ENCODE peak calls at places on chromosomes 4 and X, in five cellular contexts. P, W, J, F and K are unnamed samples. For H3K27me3, the result is how much of the 10 kb centered on the place peaks cover.

GRCh38 chrX:104564335-104564734 is 1.7 kb upstream of the IL1RAPL2 start:
- DNase-seq in W (no peak), P (no peak), F (no peak), J (no peak), K (no peak)

GRCh38 chrX:8820910-8821527 is 19.8 kb upstream of the FAM9A start:
- DNase-seq in W (no peak), F (no peak), J (peak), P (peak), K (no peak)

GRCh38 chr4:180391613-180392012 is 1851.6 kb upstream of the TENM3 start:
- DNase-seq in F (no peak), W (no peak), J (no peak), P (no peak), K (no peak)

GRCh38 chr4:152456609-152457008 is 79.3 kb downstream of the FBXW7 start:
- DNase-seq in P (peak), J (no peak), F (no peak), W (no peak), K (no peak)

GRCh38 chr4:52883707-52884669 is 21.9 kb downstream of the RASL11B start:
- DNase-seq in J (no peak), P (peak), W (no peak), F (no peak), K (no peak)

GRCh38 chr4:7924570-7924969 is 15.1 kb downstream of the AFAP1 start:
- DNase-seq in W (no peak), F (no peak), J (no peak), P (no peak), K (no peak)

GRCh38 chr4:107906458-107907100 is 24.8 kb upstream of the CYP2U1 start:
- DNase-seq in F (no peak), W (no peak), J (no peak), P (no peak), K (no peak)

GRCh38 chr4:52813546-52813945 is 48.6 kb upstream of the RASL11B start:
- DNase-seq in J (peak), F (no peak), W (no peak), P (no peak), K (no peak)

GRCh38 chr4:2962099-2962455 is 1.1 kb downstream of the NOP14 start:
- DNase-seq in F (no peak), W (peak), J (no peak), P (no peak), K (no peak)

GRCh38 chrX:114344756-114345155 is 239.1 kb upstream of the HTR2C start:
- DNase-seq in P (peak), W (peak), J (peak), F (no peak), K (no peak)

GRCh38 chrX:70174754-70175153 is 2.5 kb upstream of the DGAT2L6 start:
- DNase-seq in J (peak), W (peak), F (no peak), P (peak), K (no peak)

GRCh38 chrX:49041683-49042529 is 1.3 kb downstream of the TFE3 start:
- DNase-seq in J (peak), F (no peak), W (peak), P (peak), K (no peak)

GRCh38 chr4:42397256-42397634 is at the start of gene SHISA3:
- DNase-seq in W (peak), F (no peak), P (peak), J (peak), K (no peak)

GRCh38 chr4:24210332-24210902 is 320.6 kb upstream of the PPARGC1A start:
- DNase-seq in W (no peak), P (no peak), J (peak), F (no peak), K (no peak)

GRCh38 chr4:18213576-18214198 is 192.1 kb upstream of the LCORL start:
- DNase-seq in W (no peak), F (no peak), J (no peak), P (no peak), K (no peak)

GRCh38 chr4:48752256-48752655 is 27.8 kb downstream of the FRYL start:
- DNase-seq in W (peak), F (no peak), P (no peak), J (no peak), K (no peak)

GRCh38 chr4:125315571-125316390 is 1.0 kb downstream of the FAT4 start:
- DNase-seq in P (peak), W (peak), J (peak), F (peak), K (no peak)

GRCh38 chr4:125314676-125315570 is at the start of gene FAT4:
- DNase-seq in W (peak), P (peak), F (peak), J (peak), K (no peak)

GRCh38 chr4:125316391-125316780 is 1.6 kb downstream of the FAT4 start:
- DNase-seq in F (no peak), J (no peak), P (peak), W (no peak), K (no peak)

GRCh38 chr4:125317526-125317880 is 2.7 kb downstream of the FAT4 start:
- DNase-seq in P (no peak), W (no peak), F (no peak), J (peak), K (no peak)

GRCh38 chr4:125316781-125317525 is 2.2 kb downstream of the FAT4 start:
- DNase-seq in F (no peak), W (peak), P (no peak), J (peak), K (no peak)
- H3K27ac ChIP-seq in F (peak), W (no peak), P (no peak), J (peak), K (no peak)

DNA sequence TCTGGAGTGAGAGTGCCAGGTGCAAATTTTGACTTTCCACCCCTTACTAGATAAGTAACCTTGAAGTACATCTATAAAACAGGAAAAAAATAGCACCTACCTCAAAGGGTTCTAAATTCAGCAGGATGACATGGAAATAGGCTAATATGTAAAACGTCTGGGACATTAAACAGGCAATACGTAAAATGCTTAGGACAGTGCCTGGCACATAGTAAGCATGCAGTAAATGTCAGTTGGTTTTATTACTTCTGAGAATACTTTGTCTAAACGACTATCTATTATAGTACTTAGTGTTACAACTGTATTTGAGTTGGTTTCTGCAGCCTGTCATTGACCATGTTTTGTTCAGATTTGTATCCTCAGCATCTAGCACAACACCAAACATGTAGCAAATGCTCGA is 70.8 kb downstream of the ARX start:
- DNase-seq in F (no peak), W (no peak), P (no peak), J (no peak), K (no peak)
- H3K27me3 ChIP-seq in F (under half), W (under half), P (under half), J (under half), K (under half)

GRCh38 chr4:110085131-110085530 is 113.3 kb downstream of the ELOVL6 start:
- DNase-seq in J (peak), F (no peak), W (peak), P (peak), K (peak)

GRCh38 chr4:110084154-110084553 is 114.3 kb downstream of the ELOVL6 start:
- DNase-seq in F (no peak), W (no peak), P (no peak), J (no peak), K (no peak)

GRCh38 chr4:110091426-110091825 is 107.0 kb downstream of the ELOVL6 start:
- DNase-seq in F (no peak), P (peak), W (peak), J (peak), K (no peak)

GRCh38 chr4:110088670-110089069 is 109.7 kb downstream of the ELOVL6 start:
- DNase-seq in P (peak), J (peak), F (no peak), W (no peak), K (no peak)

GRCh38 chr4:110087116-110087708 is 111.2 kb downstream of the ELOVL6 start:
- DNase-seq in J (peak), W (peak), F (no peak), P (peak), K (no peak)
- H3K27ac ChIP-seq in J (no peak), W (no peak), F (peak), P (peak), K (no peak)

GRCh38 chrX:25004485-25005032 is 11.2 kb downstream of the ARX start:
- DNase-seq in J (no peak), W (no peak), P (no peak), F (no peak), K (no peak)
- H3K27me3 ChIP-seq in J (under half), W (under half), P (half or more), F (half or more), K (under half)

DNA sequence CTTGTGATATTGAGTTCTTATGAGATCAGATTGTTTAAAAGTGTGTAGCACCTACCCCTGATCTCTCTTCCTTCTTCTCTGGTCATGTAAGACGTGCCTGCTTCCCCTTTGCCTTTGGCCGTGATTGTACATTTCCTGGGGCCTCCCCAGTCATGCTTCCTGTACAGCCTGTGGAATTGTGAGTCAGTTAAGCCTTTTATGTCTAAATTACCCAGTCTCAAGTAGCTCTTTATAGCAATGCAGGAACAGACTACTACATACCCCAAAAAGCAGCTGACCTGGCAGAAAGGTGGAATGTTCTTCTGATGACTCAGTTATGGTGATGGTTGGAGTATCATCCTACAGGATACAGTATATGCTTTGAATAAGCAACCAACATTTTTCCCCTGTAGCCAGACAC is 11.4 kb upstream of the MCUB start:
- DNase-seq in F (no peak), J (peak), P (peak), W (peak), K (no peak)
- H3K27ac ChIP-seq in F (no peak), J (no peak), P (peak), W (peak), K (no peak)

GRCh38 chrX:81206471-81206870 is 4.6 kb downstream of the SH3BGRL start:
- DNase-seq in P (no peak), F (no peak), W (no peak), J (no peak), K (no peak)

GRCh38 chrX:81202413-81202794 is 502 bp downstream of the SH3BGRL start:
- DNase-seq in P (no peak), J (peak), W (peak), F (no peak), K (no peak)

GRCh38 chrX:81202989-81203388 is 1.1 kb downstream of the SH3BGRL start:
- DNase-seq in W (no peak), J (no peak), P (no peak), F (no peak), K (no peak)

DNA sequence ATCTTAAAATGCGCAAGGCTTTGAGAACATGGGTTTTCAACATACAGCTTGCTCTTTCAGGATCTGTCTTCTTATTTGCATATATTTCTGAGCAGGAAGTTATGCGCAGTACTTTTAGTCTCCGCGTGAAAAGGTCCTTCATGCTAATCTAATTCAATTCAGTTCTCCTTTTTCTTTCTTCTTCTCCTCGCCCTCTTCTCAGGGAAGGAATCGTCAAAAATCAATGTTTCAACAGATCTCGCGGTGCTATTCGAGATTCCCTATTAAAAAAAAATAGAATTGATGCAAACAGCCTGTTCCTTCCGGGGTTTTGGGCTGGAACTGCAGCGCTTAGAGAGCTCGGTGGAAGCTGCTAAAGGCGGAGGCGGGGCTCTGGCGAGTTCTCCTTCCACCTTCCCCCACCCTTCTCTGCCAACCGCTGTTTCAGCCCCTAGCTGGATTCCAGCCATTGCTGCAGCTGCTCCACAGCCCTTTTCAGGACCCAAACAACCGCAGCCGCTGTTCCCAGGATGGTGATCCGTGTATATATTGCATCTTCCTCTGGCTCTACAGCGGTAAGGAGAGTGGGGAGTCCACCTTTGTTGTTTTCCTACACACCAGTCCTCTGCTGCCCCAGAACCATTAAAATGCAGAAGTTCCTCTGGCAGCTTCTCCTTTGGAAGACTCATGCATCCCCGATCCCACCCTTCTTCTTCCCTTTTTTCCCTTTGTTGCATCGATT is at the start of the genes HMGN5 and SH3BGRL:
- DNase-seq in P (peak), F (peak), W (peak), J (peak), K (peak)
- H3K27me3 ChIP-seq in P (under half), F (under half), W (under half), J (under half), K (under half)

GRCh38 chr4:122895336-122895995 is 26.9 kb downstream of the NUDT6 start:
- DNase-seq in W (peak), P (no peak), J (peak), F (no peak), K (no peak)

GRCh38 chr4:122889726-122890125 is 32.7 kb downstream of the NUDT6 start:
- DNase-seq in J (no peak), P (peak), F (no peak), W (no peak), K (no peak)

GRCh38 chr4:122894802-122895201 is 27.6 kb downstream of the NUDT6 start:
- DNase-seq in P (no peak), F (no peak), W (peak), J (no peak), K (no peak)

GRCh38 chr4:122884504-122884903 is 37.9 kb downstream of the NUDT6 start:
- DNase-seq in P (no peak), F (no peak), W (no peak), J (peak), K (no peak)

GRCh38 chr4:122890142-122890769 is 32.1 kb downstream of the NUDT6 start:
- DNase-seq in P (peak), F (no peak), W (peak), J (no peak), K (no peak)
- H3K27ac ChIP-seq in P (peak), F (peak), W (peak), J (no peak), K (no peak)

GRCh38 chr4:186939226-186939625 is 215.6 kb upstream of the FAT1 start:
- DNase-seq in P (no peak), F (no peak), J (no peak), W (no peak), K (no peak)
- H3K27me3 ChIP-seq in P (under half), F (under half), J (under half), W (under half), K (under half)

GRCh38 chrX:21993265-21993664 is 38.9 kb upstream of the PHEX start:
- DNase-seq in W (no peak), F (no peak), J (peak), P (no peak), K (no peak)
- H3K27ac ChIP-seq in W (no peak), F (no peak), J (no peak), P (no peak), K (no peak)